ENCODE peak calls at places on chromosomes 6 and 20, in ten cellular contexts. D is fibroblast of villous mesenchyme, R is lower leg skin, S is kidney, C is heart right ventricle, O is NB4, Q is A673, X is cardiac fibroblast, T is brain microvascular endothelial cell, E is fibroblast of lung. L is an unnamed sample.

GRCh38 chr6:2850480-2851150 is 9.0 kb upstream of the SERPINB1 start:
- DNase-seq in D (peak), R (no peak), S (no peak), C (no peak), O (no peak), Q (peak), X (peak), T (peak), E (no peak), L (peak)

GRCh38 chr6:44224978-44225330 is 1.6 kb downstream of the SLC29A1 start:
- DNase-seq in D (no peak), R (no peak), S (no peak), C (no peak), O (no peak), Q (no peak), X (no peak), T (no peak), E (no peak), L (no peak)

GRCh38 chr20:25046181-25046641 is 11.7 kb downstream of the ACSS1 start:
- DNase-seq in D (no peak), R (no peak), S (peak), C (peak), O (no peak), Q (no peak), X (no peak), T (no peak), E (no peak), L (no peak)

GRCh38 chr6:32679501-32679900 is 13.0 kb upstream of the HLA-DQB1 start:
- DNase-seq in D (no peak), R (no peak), S (no peak), C (no peak), O (no peak), Q (no peak), X (no peak), T (no peak), E (no peak), L (no peak)

GRCh38 chr20:16005612-16006493 is 567.4 kb downstream of the KIF16B start:
- DNase-seq in D (no peak), R (no peak), S (no peak), C (no peak), O (no peak), Q (no peak), X (no peak), T (no peak), E (no peak), L (no peak)

GRCh38 chr6:166589786-166590574 is 3.5 kb upstream of the RAMACL start:
- DNase-seq in D (no peak), R (no peak), S (no peak), C (no peak), O (peak), Q (no peak), X (no peak), T (no peak), E (no peak), L (no peak)

GRCh38 chr20:48398506-48399449 is 429.0 kb downstream of the PREX1 start:
- DNase-seq in D (no peak), R (no peak), S (no peak), C (peak), O (peak), Q (no peak), X (no peak), T (no peak), E (no peak), L (no peak)

GRCh38 chr6:101392561-101393230 is 812 bp upstream of the GRIK2 start:
- DNase-seq in D (no peak), R (no peak), S (no peak), C (no peak), O (no peak), Q (peak), X (no peak), T (no peak), E (no peak), L (no peak)

GRCh38 chr20:4167261-4168004 is 152.1 kb upstream of the RNF24 start:
- DNase-seq in D (no peak), R (no peak), S (no peak), C (no peak), O (no peak), Q (no peak), X (no peak), T (no peak), E (no peak), L (no peak)

GRCh38 chr6:25601797-25602679 is 50.0 kb upstream of the SCGN start:
- DNase-seq in D (peak), R (no peak), S (no peak), C (no peak), O (peak), Q (peak), X (peak), T (no peak), E (peak), L (peak)

GRCh38 chr6:30331981-30332380 is 5.3 kb downstream of the TRIM39 start:
- DNase-seq in D (no peak), R (no peak), S (no peak), C (no peak), O (no peak), Q (no peak), X (no peak), T (no peak), E (no peak), L (no peak)

GRCh38 chr6:108134213-108134973 is 31.4 kb upstream of the NR2E1 start:
- DNase-seq in D (no peak), R (no peak), S (no peak), C (no peak), O (no peak), Q (no peak), X (no peak), T (no peak), E (no peak), L (no peak)

GRCh38 chr6:40965046-40965445 is 74.0 kb downstream of the UNC5CL start:
- DNase-seq in D (no peak), R (no peak), S (no peak), C (no peak), O (no peak), Q (peak), X (no peak), T (no peak), E (no peak), L (no peak)

GRCh38 chr6:116444991-116445566 is 16.1 kb upstream of the CALHM6 start:
- DNase-seq in D (peak), R (no peak), S (no peak), C (no peak), O (no peak), Q (no peak), X (no peak), T (no peak), E (no peak), L (no peak)

GRCh38 chr6:142373268-142374089 is 71.7 kb downstream of the ADGRG6 start:
- DNase-seq in D (peak), R (no peak), S (no peak), C (no peak), O (no peak), Q (no peak), X (peak), T (no peak), E (no peak), L (no peak)

GRCh38 chr20:37977786-37978185 is 55.5 kb downstream of the TTI1 start:
- DNase-seq in D (no peak), R (no peak), S (no peak), C (no peak), O (no peak), Q (no peak), X (no peak), T (no peak), E (no peak), L (no peak)

GRCh38 chr6:108841377-108841855 is 6.8 kb upstream of the ARMC2 start:
- DNase-seq in D (no peak), R (no peak), S (no peak), C (peak), O (peak), Q (no peak), X (no peak), T (no peak), E (no peak), L (no peak)

GRCh38 chr6:10033223-10033829 is 381.5 kb downstream of the TFAP2A start:
- DNase-seq in D (peak), R (no peak), S (no peak), C (no peak), O (peak), Q (peak), X (no peak), T (no peak), E (no peak), L (peak)

GRCh38 chr20:13220194-13220856 is 749 bp upstream of the ISM1 start:
- DNase-seq in D (peak), R (no peak), S (peak), C (peak), O (no peak), Q (peak), X (peak), T (no peak), E (peak), L (peak)

GRCh38 chr20:50169329-50169823 is 15.9 kb upstream of the PEDS1 start:
- DNase-seq in D (peak), R (peak), S (peak), C (peak), O (peak), Q (peak), X (peak), T (peak), E (peak), L (peak)

GRCh38 chr6:150720774-150721233 is 121.1 kb downstream of the PLEKHG1 start:
- DNase-seq in D (no peak), R (no peak), S (no peak), C (no peak), O (peak), Q (peak), X (peak), T (peak), E (peak), L (peak)

GRCh38 chr20:4780245-4780644 is 58.5 kb downstream of the PRND start:
- DNase-seq in D (no peak), R (no peak), S (no peak), C (no peak), O (peak), Q (no peak), X (no peak), T (no peak), E (no peak), L (no peak)

GRCh38 chr6:79946773-79947190 is 571 bp downstream of the ELOVL4 start:
- DNase-seq in D (peak), R (no peak), S (peak), C (no peak), O (peak), Q (peak), X (no peak), T (peak), E (peak), L (peak)

GRCh38 chr6:135701426-135701825 is 150.1 kb upstream of the PDE7B start:
- DNase-seq in D (no peak), R (no peak), S (no peak), C (no peak), O (no peak), Q (no peak), X (peak), T (no peak), E (no peak), L (no peak)

GRCh38 chr6:105193647-105194046 is 13.8 kb upstream of the POPDC3 start:
- DNase-seq in D (peak), R (no peak), S (no peak), C (no peak), O (no peak), Q (no peak), X (peak), T (no peak), E (peak), L (peak)

GRCh38 chr20:63176448-63177133 is 39.3 kb downstream of the YTHDF1 start:
- DNase-seq in D (no peak), R (no peak), S (peak), C (no peak), O (no peak), Q (no peak), X (no peak), T (no peak), E (no peak), L (no peak)

GRCh38 chr20:63177785-63178444 is 38.0 kb downstream of the YTHDF1 start:
- DNase-seq in D (no peak), R (no peak), S (peak), C (no peak), O (no peak), Q (peak), X (peak), T (no peak), E (no peak), L (no peak)

GRCh38 chr20:63178445-63178818 is 37.5 kb downstream of the YTHDF1 start:
- DNase-seq in D (no peak), R (no peak), S (peak), C (no peak), O (no peak), Q (no peak), X (no peak), T (no peak), E (no peak), L (no peak)

GRCh38 chr20:63176035-63176434 is 39.9 kb downstream of the YTHDF1 start:
- DNase-seq in D (no peak), R (no peak), S (peak), C (no peak), O (peak), Q (no peak), X (no peak), T (no peak), E (no peak), L (no peak)

DNA sequence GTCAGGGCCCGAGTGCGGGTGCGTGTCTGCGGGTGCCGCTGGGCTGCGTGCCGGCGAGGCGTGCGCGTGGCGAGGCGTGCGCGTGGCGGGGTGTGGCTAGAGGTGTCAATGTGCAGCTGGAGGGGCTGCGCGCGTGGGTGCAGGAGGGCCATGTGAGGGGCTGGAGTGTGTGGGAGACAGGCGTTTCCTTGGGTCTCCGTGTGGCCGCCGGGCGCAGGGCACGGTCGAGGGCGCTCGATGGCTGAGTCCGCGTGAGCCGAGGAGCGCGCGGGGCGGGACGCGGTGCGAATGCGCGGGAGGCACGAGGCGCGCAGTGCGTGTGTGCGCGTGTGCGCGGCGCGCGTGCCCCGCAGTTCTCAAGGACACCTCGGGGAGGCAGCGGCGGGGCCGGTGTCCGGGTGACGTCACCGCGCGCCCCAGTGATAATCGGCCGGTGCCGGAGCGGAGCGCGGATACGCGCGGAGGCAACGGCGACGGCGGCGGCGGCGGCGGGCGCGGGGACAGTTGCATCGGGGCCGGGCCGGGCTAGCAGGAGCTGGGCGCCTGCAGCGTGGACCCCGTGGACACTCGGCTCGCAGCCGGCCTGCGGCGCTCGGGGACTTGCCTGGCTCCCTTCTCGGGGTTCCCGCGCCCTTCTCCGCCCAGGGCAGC is 38.7 kb downstream of the YTHDF1 start:
- DNase-seq in D (no peak), R (no peak), S (peak), C (no peak), O (no peak), Q (peak), X (no peak), T (no peak), E (no peak), L (no peak)
- H3K4me3 ChIP-seq in D (no peak), R (no peak), S (no peak), C (peak), O (no peak), Q (peak), X (no peak), T (no peak), E (no peak), L (no peak)

GRCh38 chr6:11264100-11264499 is 31.6 kb upstream of the NEDD9 start:
- DNase-seq in D (no peak), R (no peak), S (no peak), C (no peak), O (no peak), Q (no peak), X (no peak), T (no peak), E (no peak), L (no peak)
- TF ChIP-seq CTCF in D (no peak), R (no peak), S (no peak), C (no peak), O (peak), Q (peak), X (no peak), T (no peak), E (no peak), L (no peak)

DNA sequence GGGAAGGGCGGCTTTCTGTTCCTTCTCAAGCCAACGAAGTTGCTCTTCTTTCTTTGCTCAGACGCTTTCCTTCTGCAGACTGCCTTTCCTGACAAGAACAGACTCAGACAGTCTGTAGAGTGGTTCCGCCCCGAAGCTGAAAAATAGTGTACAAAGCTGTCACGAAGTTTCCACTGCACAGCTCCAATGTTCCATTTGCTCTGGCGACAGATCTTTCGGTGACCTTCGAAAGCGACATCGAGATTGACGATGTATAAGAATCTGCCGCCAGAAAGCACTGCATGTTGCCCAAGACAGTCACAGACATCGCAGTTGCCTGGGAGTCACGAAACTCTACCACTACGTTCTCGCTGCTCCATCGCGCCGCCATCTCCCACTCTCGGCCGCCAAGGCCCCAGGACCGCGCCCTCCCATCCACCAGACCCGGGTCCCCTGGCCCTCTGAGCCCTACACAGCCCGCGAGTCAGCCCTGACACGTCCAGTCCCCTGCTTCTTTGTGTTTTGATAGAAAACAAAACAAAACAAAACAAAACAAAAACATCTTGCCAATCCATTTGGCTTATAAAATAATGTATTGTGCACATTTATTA is 42.1 kb upstream of the ZNF184 start:
- DNase-seq in D (no peak), R (no peak), S (no peak), C (no peak), O (no peak), Q (no peak), X (no peak), T (no peak), E (no peak), L (no peak)
- H3K4me3 ChIP-seq in D (peak), R (no peak), S (peak), C (no peak), O (no peak), Q (peak), X (no peak), T (no peak), E (peak), L (no peak)

GRCh38 chr6:28429781-28430180 is 13.5 kb downstream of the ZSCAN23 start:
- DNase-seq in D (no peak), R (no peak), S (no peak), C (no peak), O (no peak), Q (no peak), X (no peak), T (no peak), E (no peak), L (no peak)

GRCh38 chr6:28436404-28436803 is 6.9 kb downstream of the ZSCAN23 start:
- DNase-seq in D (no peak), R (no peak), S (no peak), C (no peak), O (no peak), Q (no peak), X (no peak), T (no peak), E (no peak), L (no peak)

DNA sequence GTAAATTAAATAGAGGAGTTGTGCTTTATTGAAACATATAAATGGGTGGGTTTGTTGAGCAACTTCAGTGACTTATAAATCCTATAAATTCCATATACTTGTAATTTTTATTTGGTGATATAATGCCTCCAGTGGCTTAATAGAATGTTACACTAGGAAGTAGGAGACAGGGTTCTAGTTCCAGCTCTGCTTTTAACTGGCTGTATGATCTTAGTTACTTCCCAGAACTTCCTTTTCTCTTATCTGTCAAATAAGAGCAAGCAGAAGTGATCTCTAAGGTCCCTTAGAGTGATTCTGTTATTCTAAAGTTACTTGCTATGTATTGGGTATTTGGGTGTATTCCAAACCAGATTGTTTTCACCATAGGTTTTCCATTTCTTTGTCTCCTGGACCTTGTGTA is 10.2 kb downstream of the ZSCAN23 start:
- DNase-seq in D (no peak), R (no peak), S (no peak), C (no peak), O (peak), Q (no peak), X (no peak), T (no peak), E (no peak), L (no peak)
- TF ChIP-seq CTCF in D (no peak), R (no peak), S (no peak), C (no peak), O (peak), Q (no peak), X (no peak), T (no peak), E (no peak), L (no peak)

GRCh38 chr6:7468382-7469081 is 72.9 kb upstream of the DSP start:
- DNase-seq in D (peak), R (no peak), S (no peak), C (peak), O (peak), Q (peak), X (peak), T (peak), E (peak), L (peak)
- H3K4me3 ChIP-seq in D (peak), R (no peak), S (no peak), C (peak), O (peak), Q (no peak), X (peak), T (peak), E (peak), L (peak)

GRCh38 chr6:8063762-8064637 is at the start of gene BLOC1S5:
- DNase-seq in D (peak), R (peak), S (peak), C (peak), O (peak), Q (peak), X (peak), T (peak), E (peak), L (peak)
- TF ChIP-seq CTCF in D (no peak), R (no peak), S (peak), C (peak), O (no peak), Q (no peak), X (no peak), T (no peak), E (no peak), L (no peak)

GRCh38 chr20:59836768-59837167 is 96.7 kb downstream of the SYCP2 start:
- DNase-seq in D (no peak), R (no peak), S (no peak), C (no peak), O (no peak), Q (peak), X (no peak), T (no peak), E (no peak), L (no peak)
- H3K4me3 ChIP-seq in D (no peak), R (no peak), S (no peak), C (peak), O (no peak), Q (no peak), X (no peak), T (no peak), E (no peak), L (no peak)

GRCh38 chr20:615494-615893 is 5.4 kb upstream of the TCF15 start:
- DNase-seq in D (peak), R (no peak), S (no peak), C (no peak), O (peak), Q (no peak), X (no peak), T (no peak), E (no peak), L (no peak)
- TF ChIP-seq CTCF in D (no peak), R (no peak), S (no peak), C (no peak), O (no peak), Q (no peak), X (no peak), T (no peak), E (no peak), L (no peak)

L was measured in fibroblast of pulmonary artery.